ENCODE peak calls at places on chromosomes 11 and 22, in four cellular contexts. Q is mammary epithelial cell, E is breast epithelium, U is body of pancreas. V is an unnamed sample.

GRCh38 chr11:80727315-80727714 is 1286.5 kb upstream of the TENM4 start:
- DNase-seq in E (no peak), U (no peak), Q (no peak), V (no peak)

GRCh38 chr22:40042312-40042711 is 47.6 kb downstream of the FAM83F start:
- DNase-seq in E (no peak), U (no peak), Q (no peak), V (no peak)

GRCh38 chr22:29803190-29803589 is 34.9 kb downstream of the ASCC2 start:
- DNase-seq in E (no peak), U (no peak), Q (no peak), V (no peak)

GRCh38 chr22:49963647-49964026 is 3.1 kb downstream of the PIM3 start:
- DNase-seq in E (peak), U (peak), Q (no peak), V (no peak)

GRCh38 chr11:6612816-6613136 is 760 bp upstream of the TAF10 start:
- DNase-seq in E (no peak), Q (no peak), U (no peak), V (no peak)

GRCh38 chr11:1876361-1877063 is 15.2 kb downstream of the PRR33 start:
- DNase-seq in E (no peak), Q (no peak), U (peak), V (no peak)

GRCh38 chr11:96579642-96580041 is 189.8 kb downstream of the JRKL start:
- DNase-seq in E (no peak), Q (no peak), U (no peak), V (no peak)

GRCh38 chr11:119155733-119156492 is 7.1 kb downstream of the ABCG4 start:
- DNase-seq in E (no peak), Q (no peak), U (no peak), V (no peak)

GRCh38 chr11:59822989-59823566 is 12.5 kb upstream of the MRPL16 start:
- DNase-seq in Q (peak), E (no peak), U (peak), V (no peak)

GRCh38 chr22:25747245-25747944 is 5.4 kb downstream of the MYO18B start:
- DNase-seq in Q (peak), U (peak), E (no peak), V (peak)

GRCh38 chr11:22536036-22536435 is 89.6 kb downstream of the FANCF start:
- DNase-seq in E (no peak), Q (peak), U (no peak), V (no peak)

GRCh38 chr11:126973051-126973450 is 27.5 kb downstream of the KIRREL3 start:
- DNase-seq in Q (no peak), E (no peak), U (no peak), V (no peak)

GRCh38 chr11:118111744-118112035 is 24.9 kb upstream of the SMIM35 start:
- DNase-seq in E (no peak), U (no peak), Q (no peak), V (no peak)

GRCh38 chr11:69640260-69640994 is 529 bp upstream of the CCND1 start:
- DNase-seq in Q (peak), U (peak), E (no peak), V (no peak)

GRCh38 chr11:118109231-118109630 is 22.5 kb upstream of the SMIM35 start:
- DNase-seq in Q (peak), U (no peak), E (no peak), V (no peak)

GRCh38 chr22:38196791-38197429 is 4.9 kb upstream of the MAFF start:
- DNase-seq in E (no peak), Q (no peak), U (no peak), V (no peak)

GRCh38 chr11:95296165-95296564 is 65.2 kb upstream of the SESN3 start:
- DNase-seq in E (no peak), Q (no peak), U (peak), V (no peak)

GRCh38 chr11:62602141-62603071 is 741 bp upstream of the MTA2 start:
- DNase-seq in E (peak), Q (no peak), U (peak), V (no peak)

GRCh38 chr11:17543574-17544180 is 539 bp downstream of the USH1C start:
- DNase-seq in E (no peak), U (no peak), Q (no peak), V (no peak)
- H3K27ac ChIP-seq in E (no peak), U (peak), Q (no peak), V (no peak)

GRCh38 chr11:101916422-101916821 is at the start of gene ANGPTL5:
- DNase-seq in Q (no peak), U (no peak), E (no peak), V (no peak)
- H3K27ac ChIP-seq in Q (peak), U (peak), E (peak), V (peak)

DNA sequence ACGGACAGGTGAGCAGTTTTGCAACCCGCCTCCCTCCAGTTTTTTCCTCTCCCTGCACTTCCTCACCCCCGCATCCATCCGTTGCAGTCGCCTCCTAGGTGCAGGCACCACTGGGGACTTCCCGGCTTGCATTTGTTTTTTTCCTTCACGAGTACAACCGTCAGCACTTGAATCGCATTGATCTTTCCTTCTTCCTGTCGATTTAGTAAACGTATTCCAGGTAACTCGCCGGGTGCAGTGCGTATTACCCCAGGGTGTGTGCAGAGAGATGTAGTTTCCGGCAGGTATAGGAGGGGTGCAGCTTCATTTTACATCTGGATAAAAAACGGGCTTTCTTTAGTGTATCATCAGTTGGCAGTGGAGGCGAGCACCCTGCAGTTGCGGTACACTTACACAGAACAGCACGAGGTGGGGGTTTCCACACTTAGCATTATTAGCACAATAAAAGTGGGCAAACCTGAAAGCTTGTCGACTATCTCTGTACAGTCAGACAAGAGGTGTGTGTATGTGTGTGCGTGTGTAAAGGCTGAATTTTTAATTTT is at the start of gene SORL1-AS1:
- DNase-seq in Q (peak), U (peak), E (no peak), V (no peak)
- H3K27ac ChIP-seq in Q (peak), U (peak), E (peak), V (peak)

GRCh38 chr22:27892811-27893210 is 26.2 kb downstream of the PITPNB start:
- DNase-seq in E (no peak), Q (no peak), U (no peak), V (no peak)
- H3K27ac ChIP-seq in E (no peak), Q (no peak), U (no peak), V (no peak)

GRCh38 chr11:19368726-19369364 is 128.1 kb upstream of the E2F8 start:
- DNase-seq in U (no peak), E (no peak), Q (no peak), V (no peak)
- H3K27ac ChIP-seq in U (no peak), E (no peak), Q (no peak), V (no peak)

GRCh38 chr22:22811016-22812009 is 76.3 kb upstream of the IGLL5 start:
- DNase-seq in Q (no peak), E (peak), U (no peak), V (no peak)
- H3K27ac ChIP-seq in Q (no peak), E (no peak), U (no peak), V (no peak)

GRCh38 chr11:47235163-47235562 is 13.5 kb downstream of the ACP2 start:
- DNase-seq in E (no peak), Q (no peak), U (no peak), V (no peak)

GRCh38 chr11:47233051-47233450 is 15.6 kb downstream of the ACP2 start:
- DNase-seq in E (no peak), Q (no peak), U (no peak), V (no peak)

GRCh38 chr11:47236482-47236881 is 12.1 kb downstream of the ACP2 start:
- DNase-seq in U (no peak), E (no peak), Q (no peak), V (no peak)

GRCh38 chr11:47234669-47235075 is 13.9 kb downstream of the ACP2 start:
- DNase-seq in E (peak), Q (no peak), U (peak), V (no peak)

GRCh38 chr11:47233989-47234668 is 14.5 kb downstream of the ACP2 start:
- DNase-seq in E (no peak), U (peak), Q (peak), V (no peak)
- H3K27ac ChIP-seq in E (peak), U (peak), Q (peak), V (peak)

V was measured in epithelial cell of prostate.